ENCODE peak calls at places on chromosomes 3 and 15, in six cellular contexts. G is astrocyte of the spinal cord, D is RWPE1, B is fibroblast of mammary gland, C is upper lobe of right lung, T is retinal pigment epithelial cell. F is an unnamed sample.

GRCh38 chr3:153050978-153051377 is 111.0 kb upstream of the RAP2B start:
- DNase-seq in G (no peak), D (no peak), T (no peak), B (no peak), C (no peak), F (no peak)

GRCh38 chr3:126932188-126932931 is 50.6 kb upstream of the PLXNA1 start:
- DNase-seq in B (peak), D (peak), C (no peak), T (no peak), G (peak), F (no peak)

GRCh38 chr3:70231224-70231623 is 81.2 kb downstream of the MDFIC2 start:
- DNase-seq in B (no peak), C (no peak), D (no peak), T (no peak), G (no peak), F (no peak)

GRCh38 chr3:41329881-41330280 is 130.6 kb downstream of the CTNNB1 start:
- DNase-seq in G (no peak), C (no peak), T (no peak), D (no peak), B (no peak), F (no peak)

GRCh38 chr15:90441011-90441410 is 53.0 kb downstream of the IQGAP1 start:
- DNase-seq in C (no peak), D (no peak), B (no peak), G (no peak), T (no peak), F (no peak)

GRCh38 chr3:187101184-187102072 is 37.9 kb downstream of the RPL39L start:
- DNase-seq in G (peak), B (peak), T (no peak), C (peak), D (peak), F (no peak)

GRCh38 chr3:27089063-27089462 is 280.1 kb downstream of the NEK10 start:
- DNase-seq in G (no peak), C (no peak), B (peak), D (no peak), T (no peak), F (no peak)

GRCh38 chr15:87267798-87268197 is 988.7 kb downstream of the NTRK3 start:
- DNase-seq in D (peak), T (no peak), B (peak), C (no peak), G (peak), F (no peak)

GRCh38 chr3:58647661-58648141 is 18.9 kb downstream of the FAM3D start:
- DNase-seq in B (no peak), T (no peak), C (no peak), G (no peak), D (no peak), F (no peak)

GRCh38 chr15:42404461-42405235 is 45.3 kb downstream of the CAPN3 start:
- DNase-seq in D (no peak), C (no peak), T (peak), B (no peak), G (no peak), F (no peak)

GRCh38 chr3:178289544-178290160 is 246.6 kb upstream of the KCNMB2 start:
- DNase-seq in T (no peak), C (no peak), D (no peak), B (peak), G (no peak), F (no peak)

GRCh38 chr3:129593595-129594339 is 12.7 kb downstream of the PLXND1 start:
- DNase-seq in D (no peak), T (no peak), B (no peak), C (peak), G (no peak), F (no peak)

GRCh38 chr3:150594150-150594549 is 9.0 kb upstream of the SELENOT start:
- DNase-seq in C (no peak), B (no peak), T (no peak), D (no peak), G (no peak), F (no peak)

GRCh38 chr3:38157562-38157961 is 7.8 kb upstream of the OXSR1 start:
- DNase-seq in T (no peak), G (no peak), C (no peak), B (no peak), D (peak), F (no peak)

GRCh38 chr15:87929835-87930234 is 326.7 kb downstream of the NTRK3 start:
- DNase-seq in B (no peak), T (no peak), G (no peak), D (no peak), C (no peak), F (no peak)

GRCh38 chr15:101003706-101004105 is 84.5 kb downstream of the LRRK1 start:
- DNase-seq in C (no peak), T (no peak), D (no peak), G (no peak), B (no peak), F (no peak)

GRCh38 chr3:189404036-189404435 is 227.2 kb upstream of the TP63 start:
- DNase-seq in C (no peak), T (no peak), D (peak), G (no peak), B (no peak), F (no peak)

GRCh38 chr3:124923833-124924232 is 10.7 kb downstream of the MUC13 start:
- DNase-seq in D (no peak), C (no peak), T (no peak), B (no peak), G (no peak), F (no peak)

GRCh38 chr3:165800970-165801369 is 36.3 kb downstream of the BCHE start:
- DNase-seq in T (no peak), D (no peak), B (no peak), C (no peak), G (no peak), F (no peak)

GRCh38 chr15:69809421-69809820 is 288.3 kb downstream of the TLE3 start:
- DNase-seq in B (no peak), G (no peak), T (no peak), D (no peak), C (no peak), F (no peak)

GRCh38 chr15:92091155-92091734 is 237.7 kb downstream of the SLCO3A1 start:
- DNase-seq in B (peak), G (no peak), D (peak), T (no peak), C (peak), F (no peak)

GRCh38 chr15:71575474-71576045 is 234.8 kb upstream of the NR2E3 start:
- DNase-seq in G (peak), B (peak), T (no peak), C (no peak), D (no peak), F (no peak)
- TF ChIP-seq CTCF in G (peak), B (peak), T (peak), C (peak), D (peak), F (no peak)

DNA sequence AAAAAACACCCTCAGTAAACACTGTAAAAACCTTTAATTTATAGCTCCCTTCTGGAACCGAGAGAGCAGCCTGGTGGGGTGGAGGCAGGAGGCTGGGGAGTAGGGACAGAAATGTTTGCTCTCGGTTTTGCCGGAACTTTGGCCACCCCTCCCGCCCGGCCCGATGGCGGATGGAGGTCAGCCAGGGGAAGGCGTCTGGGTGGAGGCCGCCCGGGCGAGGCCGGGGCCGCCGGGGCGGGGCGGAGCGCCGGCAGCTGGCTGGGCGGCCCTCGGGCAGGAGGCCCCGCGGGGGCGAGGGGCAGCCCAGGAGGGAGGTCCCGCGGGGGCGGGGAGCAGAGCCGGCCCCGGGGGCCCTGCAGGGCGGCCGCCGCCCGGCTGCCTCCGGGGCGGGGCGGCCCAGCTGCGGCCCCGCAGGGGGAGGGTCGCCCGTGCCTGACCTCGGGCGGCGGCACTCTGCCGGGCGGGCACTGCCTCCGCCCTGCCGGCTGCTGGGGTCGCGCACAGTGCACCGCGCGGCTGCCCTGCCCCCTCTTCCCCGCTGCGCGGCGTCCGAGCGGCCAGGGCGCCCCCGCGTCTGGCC is 829 bp upstream of the SKIL start:
- DNase-seq in G (peak), B (peak), C (peak), T (no peak), D (peak), F (peak)
- TF ChIP-seq CTCF in G (no peak), B (no peak), C (no peak), T (no peak), D (no peak), F (no peak)

GRCh38 chr15:94387854-94388441 is 156.6 kb downstream of the MCTP2 start:
- DNase-seq in B (no peak), C (no peak), G (no peak), D (no peak), T (no peak), F (no peak)
- TF ChIP-seq CTCF in B (no peak), C (no peak), G (no peak), D (no peak), T (no peak), F (no peak)

DNA sequence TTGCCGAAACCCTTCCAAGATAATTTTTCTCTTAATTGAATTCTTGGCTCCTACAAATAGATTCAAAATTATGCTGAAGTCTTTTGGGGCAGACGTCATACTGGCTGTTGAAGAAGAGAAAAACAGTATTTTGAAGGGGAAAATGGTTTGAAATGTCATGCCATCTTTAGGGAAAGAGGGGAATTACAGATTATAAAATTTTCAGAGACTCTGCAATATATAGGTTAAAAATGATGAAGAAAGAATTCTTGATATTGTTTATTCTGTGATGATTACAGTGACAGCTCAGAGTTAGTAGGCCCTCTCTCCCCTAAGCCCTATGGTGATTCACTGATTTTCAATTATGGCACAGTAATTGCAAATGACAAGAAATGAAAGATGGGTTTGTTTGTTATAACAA is 86.1 kb downstream of the CGNL1 start:
- DNase-seq in T (no peak), B (peak), C (no peak), G (no peak), D (peak), F (no peak)
- TF ChIP-seq CTCF in T (peak), B (peak), C (peak), G (peak), D (peak), F (no peak)

F was measured in GM20000.